ENCODE peak calls at places on chromosomes 11 and 22, in six cellular contexts. D is tibial artery, R is fibroblast of lung, P is HFFc6, Z is cardiac fibroblast, C is RWPE1. M is an unnamed sample.
A peak's percentile ranks its signal among the peaks of the same experiment; 100 is the strongest.

GRCh38 chr11:65573391-65574146 is 1.2 kb downstream of the FAM89B start:
- DNase-seq in D (no peak), R (no peak), P (no peak), Z (no peak), C (no peak), M (peak; percentile 33)

GRCh38 chr11:108732395-108732794 is 67.5 kb downstream of the DDX10 start:
- DNase-seq in D (no peak), R (no peak), P (no peak), Z (no peak), C (no peak), M (no peak)

GRCh38 chr11:125892994-125893393 is 5.5 kb downstream of the HYLS1 start:
- DNase-seq in D (no peak), R (no peak), P (no peak), Z (no peak), C (no peak), M (no peak)

GRCh38 chr11:17742019-17742418 is 7.4 kb downstream of the KCNC1 start:
- DNase-seq in D (no peak), R (no peak), P (no peak), Z (no peak), C (no peak), M (no peak)

GRCh38 chr11:65444314-65445051 is 21.9 kb downstream of the NEAT1 start:
- DNase-seq in D (no peak), R (no peak), P (no peak), Z (peak; percentile 49), C (no peak), M (peak; percentile 52)

GRCh38 chr11:68847395-68847794 is 5.7 kb upstream of the CPT1A start:
- DNase-seq in D (no peak), R (no peak), P (no peak), Z (no peak), C (no peak), M (no peak)

GRCh38 chr11:119727523-119728081 is 1.4 kb downstream of the NECTIN1 start:
- DNase-seq in D (no peak), R (no peak), P (no peak), Z (no peak), C (no peak), M (peak; percentile 39)

GRCh38 chr22:29691636-29692326 is 28.0 kb upstream of the CABP7 start:
- DNase-seq in D (no peak), R (no peak), P (no peak), Z (no peak), C (no peak), M (no peak)

GRCh38 chr22:48885271-48885918 is 942.3 kb downstream of the BRD1 start:
- DNase-seq in D (peak; percentile 7), R (no peak), P (no peak), Z (no peak), C (no peak), M (no peak)

GRCh38 chr11:19737575-19737974 is 24.9 kb downstream of the NAV2 start:
- DNase-seq in D (no peak), R (no peak), P (no peak), Z (no peak), C (no peak), M (no peak)

GRCh38 chr11:19738124-19738523 is 25.5 kb downstream of the NAV2 start:
- DNase-seq in D (no peak), R (no peak), P (no peak), Z (no peak), C (no peak), M (no peak)

GRCh38 chr11:19742595-19743292 is 30.1 kb downstream of the NAV2 start:
- DNase-seq in D (peak; percentile 79), R (peak; percentile 54), P (peak; percentile 77), Z (peak; percentile 83), C (peak; percentile 53), M (peak; percentile 80)

GRCh38 chr11:19740586-19740985 is 27.9 kb downstream of the NAV2 start:
- DNase-seq in D (no peak), R (no peak), P (no peak), Z (no peak), C (no peak), M (no peak)

DNA sequence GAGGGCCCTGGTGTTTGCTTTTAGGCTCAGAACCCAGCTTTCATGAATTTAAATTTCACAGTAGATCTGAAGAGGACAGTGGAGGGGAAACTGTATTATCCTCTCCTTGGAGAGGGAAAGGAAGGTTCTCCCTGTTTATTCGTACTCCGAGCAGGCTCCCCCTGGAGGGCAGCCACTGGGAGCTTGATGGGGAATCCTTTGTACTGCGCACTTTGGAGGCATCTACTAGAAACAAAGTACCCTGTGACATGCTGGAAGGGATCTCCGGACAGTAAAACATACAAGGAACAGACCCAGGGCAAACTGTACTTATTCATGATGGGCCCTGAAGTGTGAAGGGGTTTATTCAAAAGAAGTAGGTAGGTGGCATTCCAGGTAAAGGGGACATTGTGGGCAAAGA is 27.2 kb downstream of the NAV2 start:
- DNase-seq in D (no peak), R (peak; percentile 12), P (no peak), Z (no peak), C (no peak), M (no peak)
- TF ChIP-seq CTCF in D (peak; percentile 23), R (peak; percentile 48), P (peak; percentile 57), Z (peak; percentile 39), C (no peak), M (no peak)

DNA sequence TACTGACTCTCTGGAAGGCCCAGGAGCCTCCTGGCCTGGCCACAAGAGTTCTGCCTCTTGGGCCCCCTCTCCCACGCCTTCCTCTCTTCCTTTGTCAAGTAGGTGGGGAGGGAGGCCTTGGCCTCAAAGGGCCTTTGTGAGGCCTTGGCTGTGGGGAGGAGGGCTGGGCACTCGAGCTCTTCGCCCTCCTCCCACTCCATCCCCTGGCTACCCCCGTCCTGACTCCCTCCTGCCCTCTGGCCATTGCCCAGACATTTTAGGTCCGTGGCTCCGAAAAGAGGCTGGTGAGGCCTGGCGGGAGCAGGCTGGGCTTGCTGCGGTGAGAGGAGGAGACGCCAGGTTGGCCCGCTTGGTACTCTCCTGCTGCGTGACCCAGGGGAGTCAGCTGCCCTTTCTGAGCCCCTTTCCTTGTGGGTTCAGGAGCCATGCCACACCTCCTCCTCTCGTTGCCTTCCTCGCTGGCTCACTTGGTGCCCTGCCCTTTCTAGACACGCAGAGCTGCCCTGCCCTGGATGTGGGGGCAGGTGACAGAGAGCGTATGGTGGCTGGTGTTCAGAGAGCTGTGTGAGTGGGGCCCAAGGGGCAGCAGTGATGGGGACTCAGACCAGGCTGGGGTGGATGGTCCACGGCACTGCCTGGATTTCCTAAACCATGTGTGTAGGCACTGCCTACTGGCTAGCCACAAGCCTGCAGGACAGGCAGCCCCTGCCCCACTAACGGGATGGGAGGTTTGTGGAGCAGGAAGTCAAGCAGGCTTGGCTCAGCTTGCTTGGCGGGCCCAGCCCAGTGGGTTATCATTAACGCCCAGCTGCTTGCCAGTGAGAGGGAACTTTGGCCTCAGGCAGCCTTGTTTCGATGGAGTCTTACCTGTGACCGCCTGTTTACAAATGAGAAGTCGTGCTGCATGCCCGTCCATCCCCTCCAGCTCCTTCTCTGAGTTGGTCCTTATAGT is 15.8 kb upstream of the OMP start:
- DNase-seq in D (no peak), R (no peak), P (no peak), Z (no peak), C (no peak), M (no peak)
- TF ChIP-seq CTCF in D (no peak), R (no peak), P (no peak), Z (no peak), C (no peak), M (no peak)

GRCh38 chr11:45150943-45151342 is 4.5 kb downstream of the PRDM11 start:
- DNase-seq in D (no peak), R (no peak), P (no peak), Z (no peak), C (no peak), M (no peak)
- TF ChIP-seq CTCF in D (no peak), R (no peak), P (no peak), Z (no peak), C (no peak), M (no peak)

GRCh38 chr22:46537221-46537945 is at the start of gene CELSR1:
- DNase-seq in D (no peak), R (peak; percentile 67), P (no peak), Z (no peak), C (no peak), M (peak; percentile 90)
- TF ChIP-seq CTCF in D (no peak), R (no peak), P (no peak), Z (no peak), C (no peak), M (no peak)

DNA sequence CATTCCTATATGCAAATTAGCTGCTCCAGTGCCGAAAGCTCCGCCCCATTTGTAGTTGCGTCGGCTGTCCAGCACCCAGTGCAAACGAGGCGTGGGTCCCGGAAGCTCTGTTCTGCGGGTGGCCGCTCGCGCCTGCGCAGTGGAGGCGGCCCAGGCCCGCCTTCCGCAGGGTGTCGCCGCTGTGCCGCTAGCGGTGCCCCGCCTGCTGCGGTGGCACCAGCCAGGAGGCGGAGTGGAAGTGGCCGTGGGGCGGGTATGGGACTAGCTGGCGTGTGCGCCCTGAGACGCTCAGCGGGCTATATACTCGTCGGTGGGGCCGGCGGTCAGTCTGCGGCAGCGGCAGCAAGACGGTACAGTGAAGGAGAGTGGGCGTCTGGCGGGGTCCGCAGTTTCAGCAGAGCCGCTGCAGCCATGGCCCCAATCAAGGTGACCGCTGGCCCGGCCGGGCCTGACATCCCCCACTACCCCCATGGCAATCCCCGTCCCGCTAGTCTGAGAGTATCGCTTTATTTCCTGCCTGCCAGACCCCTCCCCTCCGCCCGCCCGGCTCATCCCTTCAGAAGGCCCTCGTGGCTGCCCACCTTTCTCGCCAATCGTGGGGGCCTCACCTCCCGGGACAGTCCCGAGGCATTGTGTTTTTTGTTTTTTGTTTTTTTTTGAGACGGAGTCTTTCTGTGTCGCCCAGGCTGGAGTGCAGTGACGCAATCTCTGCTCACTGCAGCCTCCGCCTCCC is at the start of gene PRDX5:
- DNase-seq in D (peak; percentile 97), R (peak; percentile 92), P (peak; percentile 95), Z (peak; percentile 97), C (peak; percentile 90), M (peak; percentile 97)
- TF ChIP-seq CTCF in D (peak; percentile 21), R (no peak), P (peak; percentile 57), Z (peak; percentile 1), C (peak; percentile 58), M (peak; percentile 35)

DNA sequence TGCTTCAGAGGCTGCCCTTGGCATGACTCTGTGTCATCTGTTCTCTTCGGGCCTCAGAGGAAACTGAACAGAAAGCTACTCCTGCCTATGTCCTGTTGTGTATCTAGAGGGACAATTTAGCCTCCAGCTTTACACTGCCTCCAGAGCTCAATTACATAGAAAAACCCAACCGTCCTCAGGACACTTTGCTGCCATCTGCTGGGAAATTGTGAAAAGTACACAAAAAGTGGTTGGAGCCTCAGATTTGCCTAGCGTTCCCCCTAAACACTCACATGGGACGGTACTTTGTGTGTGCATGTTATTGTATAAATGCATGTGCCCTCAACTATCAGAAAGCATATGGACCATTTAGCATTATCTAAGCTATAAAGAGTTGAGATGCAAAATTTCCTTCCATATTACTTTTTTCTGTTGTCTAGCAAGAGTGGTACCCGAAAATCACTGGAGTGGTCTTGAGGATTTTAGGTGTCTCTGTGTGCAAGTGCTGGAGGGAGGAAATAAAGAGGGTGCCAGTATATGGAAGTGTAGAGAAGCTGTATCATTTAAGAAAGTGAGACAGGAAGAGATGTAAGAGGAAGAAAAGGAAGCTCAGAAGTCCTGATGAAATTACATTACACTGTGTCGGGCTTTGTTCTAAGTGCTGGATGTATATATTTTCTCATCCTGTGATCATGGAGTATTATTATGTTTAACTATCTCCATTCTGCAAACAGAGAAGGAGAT is 8.7 kb upstream of the MS4A4E start:
- DNase-seq in D (no peak), R (no peak), P (peak; percentile 8), Z (peak; percentile 33), C (no peak), M (peak; percentile 44)
- TF ChIP-seq CTCF in D (peak; percentile 25), R (peak; percentile 53), P (peak; percentile 64), Z (peak; percentile 37), C (peak; percentile 46), M (peak; percentile 56)

GRCh38 chr11:116072776-116073175 is 568.6 kb upstream of the CADM1 start:
- DNase-seq in D (no peak), R (no peak), P (no peak), Z (no peak), C (no peak), M (no peak)
- TF ChIP-seq CTCF in D (no peak), R (no peak), P (no peak), Z (no peak), C (no peak), M (no peak)

GRCh38 chr11:45671246-45672171 is 6.1 kb upstream of the CHST1 start:
- DNase-seq in D (no peak), R (no peak), P (no peak), Z (no peak), C (no peak), M (no peak)
- TF ChIP-seq CTCF in D (no peak), R (no peak), P (no peak), Z (no peak), C (no peak), M (no peak)

M was measured in epithelial cell of esophagus.